ENCODE peak calls at places on chromosome 12, in nine cellular contexts. K is stimulated activated naive CD8-positive, alpha-beta T cell treated with anti-CD3 and anti-CD28 coated beads, Interleukin-15, Interleukin-2, amounts not matched to agents 100 U/mL and 50 U/mL, for 24 hours; D is activated T-cell treated with anti-CD3 and anti-CD28 coated beads for 24 hours; U is NCI-H748 treated with DMSO at 0.1 percent for 48 hours; J is amniotic stem cell; P is GM13976; N is Right ventricle myocardium superior; H is A172; V is body of pancreas. R is an unnamed sample.

GRCh38 chr12:99498756-99499155 is 148.8 kb upstream of the GARIN6 start:
- DNase-seq in V (no peak), P (no peak), J (peak; percentile 65), K (no peak), N (no peak), U (no peak), D (no peak), H (peak; percentile 35), R (peak; percentile 94)

GRCh38 chr12:55743967-55744931 is 1.3 kb downstream of the GDF11 start:
- DNase-seq in K (peak; percentile 25), H (no peak), V (no peak), P (no peak), J (no peak), D (no peak), N (peak; percentile 46), U (no peak), R (no peak)

GRCh38 chr12:113688313-113688712 is 216.6 kb upstream of the LHX5 start:
- DNase-seq in P (no peak), U (no peak), D (no peak), V (no peak), J (no peak), N (no peak), K (no peak), H (no peak), R (no peak)

GRCh38 chr12:117774986-117775775 is 193.6 kb downstream of the KSR2 start:
- DNase-seq in H (no peak), U (no peak), D (no peak), K (no peak), V (no peak), P (no peak), J (no peak), N (no peak), R (no peak)

GRCh38 chr12:55908726-55909512 is 18.8 kb downstream of the PYM1 start:
- DNase-seq in P (no peak), U (no peak), K (no peak), H (no peak), V (peak; percentile 23), J (no peak), D (no peak), N (no peak), R (no peak)

GRCh38 chr12:402127-402456 is 648 bp downstream of the CCDC77 start:
- DNase-seq in H (peak; percentile 21), N (no peak), J (no peak), P (no peak), U (no peak), K (no peak), D (no peak), V (no peak), R (no peak)

GRCh38 chr12:84814664-84815245 is 97.8 kb downstream of the SLC6A15 start:
- DNase-seq in K (no peak), N (no peak), J (no peak), P (no peak), U (no peak), V (no peak), D (no peak), H (peak; percentile 61), R (peak; percentile 85)

GRCh38 chr12:68080577-68080976 is 79.0 kb downstream of the IFNG start:
- DNase-seq in N (no peak), D (no peak), P (no peak), U (no peak), K (peak; percentile 25), V (no peak), H (no peak), J (no peak), R (no peak)

GRCh38 chr12:53098354-53098981 is 1.0 kb downstream of the IGFBP6 start:
- DNase-seq in J (peak; percentile 75), P (peak; percentile 30), H (peak; percentile 84), V (no peak), U (no peak), N (no peak), K (peak; percentile 64), D (peak; percentile 23), R (peak; percentile 92)

GRCh38 chr12:104779134-104779533 is 179.0 kb downstream of the SLC41A2 start:
- DNase-seq in K (no peak), U (no peak), H (no peak), J (no peak), V (no peak), D (no peak), N (no peak), P (no peak), R (no peak)

GRCh38 chr12:32309811-32310755 is 89.3 kb upstream of the FGD4 start:
- DNase-seq in N (no peak), D (no peak), V (no peak), P (no peak), H (no peak), K (no peak), J (no peak), U (no peak), R (no peak)

GRCh38 chr12:114163766-114164165 is 197.6 kb upstream of the RBM19 start:
- DNase-seq in K (no peak), D (no peak), J (no peak), U (no peak), H (peak; percentile 87), P (no peak), V (no peak), N (no peak), R (no peak)

GRCh38 chr12:2064078-2064507 is 11.3 kb downstream of the CACNA1C start:
- DNase-seq in D (no peak), V (no peak), U (no peak), N (no peak), K (peak; percentile 10), H (peak; percentile 18), J (no peak), P (peak; percentile 64), R (peak; percentile 53)

GRCh38 chr12:122929812-122930211 is 33.9 kb upstream of the VPS37B start:
- DNase-seq in U (no peak), H (no peak), P (no peak), N (no peak), J (no peak), V (no peak), K (no peak), D (no peak), R (no peak)

GRCh38 chr12:76041406-76041805 is 9.8 kb upstream of the PHLDA1 start:
- DNase-seq in V (no peak), U (no peak), D (no peak), K (no peak), H (no peak), J (no peak), P (no peak), N (no peak), R (no peak)

GRCh38 chr12:50988871-50989270 is 36.5 kb downstream of the HIGD1C start:
- DNase-seq in P (no peak), U (no peak), N (no peak), J (no peak), K (no peak), H (no peak), V (no peak), D (no peak), R (no peak)